ENCODE peak calls at places on chromosomes 11 and 22, in eight cellular contexts. G is lower lobe of right lung; Y is SK-N-SH treated with all-trans-retinoic acid at 6 μM for 48 hours; C is natural killer cell; K is omental fat pad; L is activated T-cell treated with anti-CD3 and anti-CD28 coated beads, Interleukin-2, amount 50 U/mL, for 4 hours; H is WTC11; N is activated naive CD8-positive, alpha-beta T cell treated with anti-CD3 and anti-CD28 coated beads, Interleukin-2, amount 10 ng/mL, durations not matched to agents 7 days and 5 days. V is an unnamed sample.

GRCh38 chr11:95711162-95711944 is 78.2 kb downstream of the FAM76B start:
- ATAC-seq in G (no peak), Y (no peak), H (no peak), N (no peak), K (no peak), C (no peak), L (no peak), V (peak)

GRCh38 chr11:119258180-119258579 is 52.0 kb downstream of the CBL start:
- ATAC-seq in L (no peak), N (peak), H (peak), K (no peak), G (no peak), C (no peak), Y (no peak), V (no peak)

GRCh38 chr11:72818971-72819370 is 4.8 kb downstream of the ATG16L2 start:
- ATAC-seq in K (no peak), Y (no peak), L (no peak), H (no peak), G (no peak), N (no peak), C (no peak), V (no peak)

GRCh38 chr22:33871935-33872334 is 48.3 kb downstream of the LARGE1 start:
- ATAC-seq in G (no peak), L (no peak), Y (no peak), K (no peak), H (no peak), N (no peak), C (no peak), V (peak)

GRCh38 chr11:72735495-72736027 is 16.6 kb downstream of the ARAP1 start:
- ATAC-seq in L (no peak), K (no peak), Y (peak), H (peak), C (no peak), G (no peak), N (no peak), V (no peak)

GRCh38 chr11:3046190-3046589 is 11.0 kb downstream of the CARS1 start:
- ATAC-seq in G (no peak), N (no peak), Y (no peak), C (no peak), L (no peak), K (no peak), H (peak), V (no peak)

GRCh38 chr11:101187748-101188147 is 58.1 kb upstream of the PGR start:
- ATAC-seq in C (no peak), N (no peak), Y (no peak), H (no peak), L (no peak), K (no peak), G (no peak), V (no peak)

GRCh38 chr11:47611240-47611863 is 17.1 kb upstream of the C1QTNF4 start:
- ATAC-seq in L (no peak), N (no peak), K (no peak), C (no peak), Y (no peak), G (peak), H (no peak), V (peak)

GRCh38 chr11:87180743-87181142 is 143.0 kb downstream of the TMEM135 start:
- ATAC-seq in H (no peak), K (no peak), N (no peak), C (no peak), G (no peak), Y (peak), L (no peak), V (no peak)

GRCh38 chr11:57100638-57101312 is 81.0 kb upstream of the LRRC55 start:
- ATAC-seq in L (no peak), H (no peak), C (no peak), N (no peak), Y (no peak), G (no peak), K (no peak), V (no peak)

GRCh38 chr11:59069082-59069481 is 17.0 kb upstream of the GLYATL1B start:
- ATAC-seq in H (no peak), G (no peak), Y (no peak), K (no peak), C (no peak), N (no peak), L (peak), V (no peak)

GRCh38 chr11:115707180-115707905 is 203.1 kb upstream of the CADM1 start:
- ATAC-seq in H (no peak), G (peak), Y (no peak), K (no peak), L (no peak), N (no peak), C (peak), V (no peak)

GRCh38 chr22:38205261-38206128 is 3.7 kb downstream of the MAFF start:
- ATAC-seq in Y (no peak), L (no peak), N (no peak), C (no peak), G (no peak), H (no peak), K (peak), V (no peak)

GRCh38 chr11:48307760-48308386 is 1.9 kb downstream of the OR4S1 start:
- ATAC-seq in G (peak), L (no peak), N (peak), K (no peak), C (peak), H (peak), Y (peak), V (peak)

GRCh38 chr11:8363924-8364323 is 100.2 kb upstream of the LMO1 start:
- ATAC-seq in L (no peak), N (no peak), K (no peak), C (no peak), Y (no peak), H (no peak), G (no peak), V (no peak)

GRCh38 chr22:27995801-27996528 is 76.9 kb upstream of the PITPNB start:
- ATAC-seq in Y (no peak), K (no peak), N (no peak), L (no peak), C (no peak), G (no peak), H (no peak), V (no peak)

GRCh38 chr11:117502285-117502856 is 174.7 kb downstream of the CEP164 start:
- ATAC-seq in K (no peak), Y (no peak), L (no peak), C (no peak), N (no peak), H (peak), G (no peak), V (no peak)

GRCh38 chr11:120801801-120802689 is 221.9 kb upstream of the TBCEL start:
- ATAC-seq in H (peak), Y (peak), N (no peak), K (no peak), L (peak), C (no peak), G (peak), V (no peak)